ENCODE peak calls at places on chromosome 15, in seven cellular contexts. S is SJSA1, Y is adrenal gland, E is spleen, U is aorta, I is GM12864, L is stomach. W is an unnamed sample.

GRCh38 chr15:25241241-25241801 is 197.5 kb downstream of the UBE3A start:
- DNase-seq in S (no peak), Y (no peak), E (peak), U (peak), I (no peak), L (no peak), W (no peak)

GRCh38 chr15:58770519-58770856 is 614 bp upstream of the MINDY2 start:
- DNase-seq in S (no peak), Y (no peak), E (no peak), U (no peak), I (no peak), L (no peak), W (no peak)

GRCh38 chr15:40333922-40334492 is 6.7 kb downstream of the CCDC9B start:
- DNase-seq in S (peak), Y (peak), E (peak), U (peak), I (no peak), L (no peak), W (no peak)

GRCh38 chr15:31483924-31484368 is 157.3 kb downstream of the KLF13 start:
- DNase-seq in S (peak), Y (no peak), E (peak), U (no peak), I (no peak), L (peak), W (no peak)

GRCh38 chr15:31474059-31474868 is 147.6 kb downstream of the KLF13 start:
- DNase-seq in S (no peak), Y (no peak), E (peak), U (no peak), I (no peak), L (peak), W (no peak)

GRCh38 chr15:40142428-40142827 is 18.4 kb upstream of the BUB1B start:
- DNase-seq in S (no peak), Y (no peak), E (no peak), U (no peak), I (no peak), L (no peak), W (no peak)

GRCh38 chr15:70856884-70857546 is 3.1 kb upstream of the LARP6 start:
- DNase-seq in S (peak), Y (peak), E (no peak), U (peak), I (no peak), L (peak), W (peak)

GRCh38 chr15:81752149-81752942 is 293.5 kb downstream of the MEX3B start:
- DNase-seq in S (peak), Y (peak), E (no peak), U (peak), I (no peak), L (peak), W (no peak)

GRCh38 chr15:62125763-62126162 is 39.3 kb downstream of the C2CD4B start:
- DNase-seq in S (no peak), Y (peak), E (no peak), U (no peak), I (no peak), L (no peak), W (no peak)

GRCh38 chr15:77064118-77064517 is 6.8 kb downstream of the TSPAN3 start:
- DNase-seq in S (no peak), Y (no peak), E (no peak), U (no peak), I (no peak), L (no peak), W (no peak)

GRCh38 chr15:49023354-49023753 is 22.9 kb downstream of the SECISBP2L start:
- DNase-seq in S (no peak), Y (no peak), E (no peak), U (no peak), I (peak), L (no peak), W (no peak)

GRCh38 chr15:55289011-55289572 is 521 bp downstream of the RAB27A start:
- DNase-seq in S (no peak), Y (peak), E (peak), U (no peak), I (no peak), L (peak), W (no peak)

GRCh38 chr15:75149911-75150709 is 51.6 kb upstream of the C15orf39 start:
- DNase-seq in S (peak), Y (no peak), E (no peak), U (no peak), I (no peak), L (no peak), W (no peak)

GRCh38 chr15:73957276-73957675 is 31.0 kb downstream of the LOXL1 start:
- DNase-seq in S (no peak), Y (no peak), E (peak), U (peak), I (no peak), L (no peak), W (no peak)

GRCh38 chr15:55197362-55197705 is 593 bp upstream of the RSL24D1 start:
- DNase-seq in S (no peak), Y (no peak), E (no peak), U (no peak), I (peak), L (no peak), W (no peak)

GRCh38 chr15:69790632-69791031 is 307.1 kb downstream of the TLE3 start:
- DNase-seq in S (no peak), Y (no peak), E (peak), U (no peak), I (no peak), L (no peak), W (no peak)

GRCh38 chr15:21261396-21261964 is 178.8 kb downstream of the POTEB3 start:
- DNase-seq in S (no peak), Y (no peak), E (peak), U (peak), I (no peak), L (no peak), W (no peak)

GRCh38 chr15:76336254-76337046 is at the start of gene ISL2:
- DNase-seq in S (peak), Y (no peak), E (peak), U (peak), I (peak), L (peak), W (peak)

GRCh38 chr15:35000511-35000910 is 12.4 kb upstream of the ZNF770 start:
- DNase-seq in S (no peak), Y (peak), E (no peak), U (no peak), I (no peak), L (no peak), W (peak)

GRCh38 chr15:72961326-72961725 is 90.9 kb upstream of the NEO1 start:
- DNase-seq in S (no peak), Y (no peak), E (no peak), U (no peak), I (no peak), L (no peak), W (no peak)

GRCh38 chr15:70430029-70430428 is 332.3 kb upstream of the TLE3 start:
- DNase-seq in S (no peak), Y (no peak), E (no peak), U (no peak), I (no peak), L (no peak), W (no peak)

GRCh38 chr15:60507596-60508424 is 28.9 kb upstream of the ICE2 start:
- DNase-seq in S (no peak), Y (peak), E (no peak), U (no peak), I (peak), L (peak), W (peak)

GRCh38 chr15:36278219-36278618 is 301.2 kb upstream of the CDIN1 start:
- DNase-seq in S (no peak), Y (no peak), E (no peak), U (no peak), I (no peak), L (no peak), W (no peak)

GRCh38 chr15:80093854-80094418 is 34.5 kb downstream of the ZFAND6 start:
- DNase-seq in S (no peak), Y (peak), E (no peak), U (peak), I (no peak), L (peak), W (no peak)

GRCh38 chr15:78216276-78217229 is 17.8 kb downstream of the ACSBG1 start:
- DNase-seq in S (no peak), Y (peak), E (no peak), U (no peak), I (no peak), L (peak), W (peak)

GRCh38 chr15:34436956-34437442 is 609 bp downstream of the GOLGA8A start:
- DNase-seq in S (peak), Y (peak), E (peak), U (peak), I (no peak), L (peak), W (no peak)

GRCh38 chr15:61426466-61426865 is 197.4 kb upstream of the RORA start:
- DNase-seq in S (no peak), Y (no peak), E (no peak), U (no peak), I (no peak), L (no peak), W (no peak)

GRCh38 chr15:51924146-51925068 is 47.2 kb downstream of the LEO1 start:
- DNase-seq in S (no peak), Y (no peak), E (no peak), U (no peak), I (no peak), L (peak), W (no peak)

DNA sequence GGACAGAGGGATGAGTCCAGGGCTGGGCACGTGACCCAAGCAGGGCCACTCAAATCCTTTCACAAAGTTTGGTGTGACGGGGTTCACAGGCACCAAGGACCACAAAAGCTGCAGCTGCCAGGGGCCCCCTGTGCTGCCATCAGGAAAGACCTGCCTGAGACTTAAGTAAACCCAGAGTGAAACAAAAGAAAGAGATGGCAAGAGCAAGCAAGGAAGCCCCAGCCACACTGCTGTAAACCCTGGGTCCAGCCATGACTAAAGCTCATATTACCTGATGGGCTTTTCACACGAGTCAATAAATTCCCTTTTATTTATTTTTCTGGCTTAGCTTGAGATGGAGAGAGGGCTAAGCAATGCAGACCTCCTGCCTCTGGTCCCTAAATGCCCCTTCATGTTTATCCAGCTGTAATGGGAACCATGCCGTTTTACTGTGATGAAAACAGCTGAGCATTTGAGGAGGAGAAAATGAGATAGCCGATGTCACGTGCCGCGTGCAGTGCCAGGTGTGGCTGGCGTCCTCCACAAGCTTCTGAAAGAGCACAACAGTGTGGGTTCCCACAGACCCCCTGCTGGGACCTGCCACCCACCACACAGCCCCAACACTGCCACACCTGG is 34.4 kb downstream of the ADAMTS17 start:
- DNase-seq in S (no peak), Y (no peak), E (no peak), U (no peak), I (no peak), L (no peak), W (no peak)
- H3K4me3 ChIP-seq in S (no peak), Y (no peak), E (no peak), U (no peak), I (no peak), L (no peak), W (no peak)

GRCh38 chr15:65921780-65922179 is 52.5 kb downstream of the RAB11A start:
- DNase-seq in S (no peak), Y (no peak), E (no peak), U (no peak), I (no peak), L (no peak), W (no peak)
- H3K4me3 ChIP-seq in S (no peak), Y (no peak), E (no peak), U (no peak), I (no peak), L (no peak), W (no peak)

DNA sequence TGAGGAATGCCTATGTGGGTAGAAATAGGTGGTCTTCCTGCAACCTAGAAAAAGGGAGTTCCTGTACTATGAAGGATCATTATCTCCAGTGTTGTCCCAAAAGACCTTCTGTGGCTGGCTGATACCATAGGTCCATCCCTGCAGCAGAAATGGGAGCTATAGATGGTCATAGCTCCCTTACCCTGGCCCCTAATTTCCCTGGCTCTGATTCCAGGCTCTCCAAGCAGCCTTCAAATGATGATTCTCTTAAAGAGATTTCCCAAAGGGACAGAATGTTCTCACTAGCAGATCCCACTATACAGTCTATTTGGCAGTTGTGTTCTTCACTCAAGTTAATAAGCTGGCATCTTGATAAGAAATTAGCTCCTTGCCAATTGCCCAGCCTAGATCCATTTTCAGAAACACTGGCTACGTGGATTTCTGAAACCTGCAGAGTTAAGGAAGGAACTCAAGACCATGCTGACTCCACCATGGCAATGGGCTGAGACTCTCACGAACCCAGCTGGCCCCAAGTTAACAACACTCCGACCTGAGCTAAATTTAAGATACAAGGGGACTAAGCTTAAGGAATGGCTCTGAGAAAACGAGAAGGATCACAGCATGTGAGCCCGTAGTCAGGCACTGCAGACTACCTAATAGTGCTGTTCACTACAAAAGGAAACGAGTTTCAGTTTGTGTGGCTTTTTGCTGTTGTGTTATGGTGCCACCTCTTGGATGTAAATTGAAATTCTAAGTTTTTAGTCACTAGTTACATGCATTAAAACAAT is 11.4 kb downstream of the C15orf40 start:
- DNase-seq in S (peak), Y (peak), E (no peak), U (no peak), I (no peak), L (no peak), W (no peak)
- H3K4me3 ChIP-seq in S (peak), Y (no peak), E (peak), U (no peak), I (peak), L (no peak), W (no peak)

DNA sequence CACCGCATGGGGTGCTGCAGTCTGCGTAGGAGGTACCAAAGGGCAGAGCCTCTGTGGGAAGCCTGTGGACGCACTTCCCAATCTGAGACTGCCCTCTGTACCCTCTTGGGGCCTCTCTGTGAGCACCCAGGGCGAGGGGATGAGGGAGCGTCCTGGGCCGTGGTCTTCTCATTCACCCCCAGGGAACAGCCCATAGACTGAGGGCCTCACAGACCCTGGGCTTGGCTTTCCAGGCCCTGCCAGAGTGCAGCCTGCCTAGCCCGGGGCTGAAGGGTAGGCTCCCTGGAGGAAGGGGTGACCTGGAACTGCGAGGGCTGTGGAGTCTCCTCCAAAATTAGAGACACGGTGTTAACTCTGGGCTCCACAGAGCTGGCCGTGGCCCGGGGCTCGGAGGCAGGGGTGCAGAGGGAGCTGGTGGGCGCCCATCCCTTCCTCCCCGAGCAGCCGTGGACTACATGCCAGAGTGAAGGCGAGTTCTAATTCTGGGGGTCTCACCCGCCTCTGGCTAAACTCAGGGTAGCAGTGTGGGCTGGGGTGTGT is 468 bp upstream of the SPTBN5 start:
- DNase-seq in S (no peak), Y (no peak), E (no peak), U (no peak), I (no peak), L (no peak), W (no peak)
- H3K4me3 ChIP-seq in S (no peak), Y (no peak), E (no peak), U (no peak), I (peak), L (peak), W (no peak)

DNA sequence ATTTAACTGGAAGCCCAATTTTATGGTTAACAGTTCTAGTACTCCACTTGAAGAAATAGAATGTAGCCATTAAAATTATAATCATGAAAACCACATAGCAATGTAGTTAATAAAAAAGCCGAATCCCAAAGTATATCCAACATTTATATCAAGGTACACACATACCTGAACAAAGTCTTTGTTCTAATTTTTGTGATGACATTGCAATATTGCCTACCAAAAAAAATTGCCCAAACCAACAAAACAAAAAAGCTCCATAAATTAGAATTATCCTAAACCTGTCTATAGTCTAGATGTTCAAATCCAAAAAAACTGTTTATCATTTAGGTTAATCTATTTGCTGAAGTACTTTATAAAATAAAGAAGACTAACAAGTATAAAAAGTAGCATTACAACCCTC is 70.8 kb downstream of the CSNK1G1 start:
- DNase-seq in S (no peak), Y (no peak), E (no peak), U (no peak), I (no peak), L (no peak), W (no peak)
- H3K4me3 ChIP-seq in S (no peak), Y (no peak), E (no peak), U (no peak), I (no peak), L (no peak), W (no peak)

GRCh38 chr15:90598053-90598577 is 68.4 kb downstream of the CRTC3 start:
- DNase-seq in S (no peak), Y (peak), E (peak), U (no peak), I (peak), L (peak), W (no peak)

GRCh38 chr15:90599116-90599515 is 69.4 kb downstream of the CRTC3 start:
- DNase-seq in S (no peak), Y (no peak), E (no peak), U (no peak), I (no peak), L (no peak), W (no peak)

GRCh38 chr15:90596943-90597342 is 67.2 kb downstream of the CRTC3 start:
- DNase-seq in S (no peak), Y (no peak), E (peak), U (no peak), I (no peak), L (no peak), W (no peak)

GRCh38 chr15:90598679-90599078 is 69.0 kb downstream of the CRTC3 start:
- DNase-seq in S (no peak), Y (no peak), E (no peak), U (no peak), I (no peak), L (no peak), W (no peak)

GRCh38 chr15:90597477-90598052 is 67.8 kb downstream of the CRTC3 start:
- DNase-seq in S (no peak), Y (no peak), E (no peak), U (no peak), I (peak), L (no peak), W (no peak)
- H3K4me3 ChIP-seq in S (no peak), Y (no peak), E (no peak), U (no peak), I (peak), L (no peak), W (no peak)

W was measured in kidney epithelial cell.